ENCODE peak calls at places on chromosomes 7 and 10, in six cellular contexts. N, H, I, V, D and Q are unnamed samples.

GRCh38 chr10:70317272-70317942 is 33.6 kb upstream of the NPFFR1 start:
- DNase-seq in N (no peak), H (no peak), I (no peak), V (peak; percentile 33), D (no peak), Q (no peak)

GRCh38 chr10:17644485-17644964 is 574 bp downstream of the STAM start:
- DNase-seq in N (no peak), H (no peak), I (peak; percentile 59), V (no peak), D (peak; percentile 68), Q (peak; percentile 51)

GRCh38 chr7:129471402-129471827 is 30.9 kb upstream of the SMKR1 start:
- DNase-seq in N (no peak), H (no peak), I (no peak), V (no peak), D (peak; percentile 50), Q (no peak)

GRCh38 chr10:44569193-44570091 is 184.5 kb upstream of the CXCL12 start:
- DNase-seq in N (no peak), H (peak; percentile 78), I (peak; percentile 88), V (no peak), D (peak; percentile 91), Q (peak; percentile 87)

GRCh38 chr10:921471-922414 is 9.8 kb downstream of the LARP4B start:
- DNase-seq in N (no peak), H (no peak), I (peak; percentile 68), V (no peak), D (peak; percentile 70), Q (peak; percentile 79)

GRCh38 chr7:66164356-66164755 is 40.8 kb upstream of the TPST1 start:
- DNase-seq in N (no peak), H (no peak), I (no peak), V (no peak), D (no peak), Q (no peak)

GRCh38 chr10:122954731-122955050 is 664 bp upstream of the C10orf88 start:
- DNase-seq in N (no peak), H (peak; percentile 64), I (no peak), V (no peak), D (no peak), Q (no peak)

GRCh38 chr10:63798599-63799498 is 277.6 kb downstream of the REEP3 start:
- DNase-seq in N (peak; percentile 89), H (peak; percentile 85), I (peak; percentile 93), V (peak; percentile 1), D (peak; percentile 91), Q (peak; percentile 98)

GRCh38 chr7:33873981-33874750 is 31.2 kb upstream of the BMPER start:
- DNase-seq in N (no peak), H (no peak), I (peak; percentile 53), V (no peak), D (peak; percentile 90), Q (peak; percentile 64)

GRCh38 chr10:78774999-78775711 is 293.6 kb upstream of the ZMIZ1 start:
- DNase-seq in N (no peak), H (peak; percentile 73), I (peak; percentile 90), V (peak; percentile 85), D (no peak), Q (peak; percentile 81)

GRCh38 chr10:5589963-5590511 is 65.3 kb downstream of the CALML3 start:
- DNase-seq in N (peak; percentile 59), H (peak; percentile 55), I (peak; percentile 58), V (no peak), D (peak; percentile 54), Q (peak; percentile 77)

GRCh38 chr7:45967591-45968157 is 46.6 kb upstream of the IGFBP3 start:
- DNase-seq in N (no peak), H (no peak), I (no peak), V (no peak), D (no peak), Q (no peak)

GRCh38 chr10:29642996-29643395 is 8.2 kb upstream of the SVIL start:
- DNase-seq in N (no peak), H (no peak), I (peak; percentile 92), V (no peak), D (peak; percentile 82), Q (peak; percentile 84)

GRCh38 chr10:121590772-121591171 is 7.5 kb downstream of the FGFR2 start:
- DNase-seq in N (no peak), H (no peak), I (no peak), V (no peak), D (no peak), Q (no peak)

GRCh38 chr7:112091768-112092167 is 114.4 kb downstream of the DOCK4 start:
- DNase-seq in N (no peak), H (no peak), I (no peak), V (no peak), D (no peak), Q (no peak)

GRCh38 chr7:85074-85945 is 107.1 kb upstream of the FAM20C start:
- DNase-seq in N (no peak), H (peak; percentile 58), I (peak; percentile 72), V (no peak), D (peak; percentile 79), Q (peak; percentile 87)

GRCh38 chr10:60367014-60367413 is 22.7 kb downstream of the ANK3 start:
- DNase-seq in N (no peak), H (no peak), I (no peak), V (no peak), D (no peak), Q (no peak)

GRCh38 chr7:151005566-151005965 is 14.7 kb downstream of the NOS3 start:
- DNase-seq in N (no peak), H (no peak), I (no peak), V (no peak), D (no peak), Q (no peak)

GRCh38 chr7:151000886-151001495 is 10.2 kb downstream of the NOS3 start:
- DNase-seq in N (no peak), H (no peak), I (no peak), V (no peak), D (no peak), Q (no peak)

GRCh38 chr7:151006590-151007300 is 15.9 kb downstream of the NOS3 start:
- DNase-seq in N (no peak), H (no peak), I (no peak), V (no peak), D (no peak), Q (no peak)

GRCh38 chr7:151001546-151001945 is 10.7 kb downstream of the NOS3 start:
- DNase-seq in N (no peak), H (no peak), I (no peak), V (no peak), D (no peak), Q (no peak)

GRCh38 chr7:151003572-151003971 is 12.8 kb downstream of the NOS3 start:
- DNase-seq in N (no peak), H (no peak), I (no peak), V (no peak), D (no peak), Q (no peak)
- H3K4me3 ChIP-seq in N (no peak overlapping the region), H (no peak overlapping the region), I (no peak overlapping the region), V (peak overlapping the region; percentile 1), D (no peak overlapping the region), Q (no peak overlapping the region)

GRCh38 chr7:130493275-130493868 is 1.5 kb downstream of the MEST start:
- DNase-seq in N (no peak), H (no peak), I (no peak), V (no peak), D (peak; percentile 53), Q (peak; percentile 43)

GRCh38 chr7:130492519-130493274 is 812 bp downstream of the MEST start:
- DNase-seq in N (peak; percentile 73), H (no peak), I (no peak), V (no peak), D (peak; percentile 38), Q (no peak)

GRCh38 chr7:130490888-130491771 is 755 bp upstream of the MEST start:
- DNase-seq in N (peak; percentile 80), H (no peak), I (peak; percentile 62), V (no peak), D (peak; percentile 66), Q (peak; percentile 54)

GRCh38 chr7:130490287-130490686 is 1.6 kb upstream of the MEST start:
- DNase-seq in N (no peak), H (no peak), I (no peak), V (no peak), D (no peak), Q (peak; percentile 24)

DNA sequence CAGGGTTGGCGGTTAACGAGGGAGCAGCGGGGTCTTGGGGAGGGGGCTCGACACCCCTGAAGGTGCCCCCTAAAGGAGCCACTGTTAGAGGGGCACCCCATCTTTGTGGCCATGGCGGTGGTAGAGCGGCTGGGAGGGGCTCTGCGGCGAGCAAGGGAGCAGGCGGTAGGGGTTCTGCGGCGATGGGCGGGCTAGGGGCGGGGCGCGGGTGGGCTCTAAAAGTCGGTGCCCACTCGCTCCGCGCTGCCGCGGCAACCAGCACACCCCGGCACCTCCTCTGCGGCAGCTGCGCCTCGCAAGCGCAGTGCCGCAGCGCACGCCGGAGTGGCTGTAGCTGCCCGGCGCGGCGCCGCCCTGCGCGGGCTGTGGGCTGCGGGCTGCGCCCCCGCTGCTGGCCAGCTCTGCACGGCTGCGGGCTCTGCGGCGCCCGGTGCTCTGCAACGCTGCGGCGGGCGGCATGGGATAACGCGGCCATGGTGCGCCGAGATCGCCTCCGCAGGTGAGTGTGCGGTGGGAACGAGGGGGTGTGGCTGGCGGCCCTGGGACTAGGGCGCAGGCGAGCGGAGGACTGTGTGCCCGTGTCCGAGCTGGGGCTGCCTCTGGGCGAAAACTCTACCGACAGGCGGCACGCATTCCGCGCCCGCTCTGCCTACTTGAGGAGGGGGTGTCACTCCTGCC is at the start of gene MEST:
- DNase-seq in N (peak; percentile 76), H (no peak), I (peak; percentile 53), V (no peak), D (peak; percentile 53), Q (peak; percentile 35)
- H3K4me3 ChIP-seq in N (peak within 1 kb of the TSS; percentile 19), H (peak within 1 kb of the TSS; percentile 46), I (peak within 1 kb of the TSS; percentile 70), V (no peak within 1 kb of the TSS), D (peak within 1 kb of the TSS; percentile 63), Q (peak within 1 kb of the TSS; percentile 68)

DNA sequence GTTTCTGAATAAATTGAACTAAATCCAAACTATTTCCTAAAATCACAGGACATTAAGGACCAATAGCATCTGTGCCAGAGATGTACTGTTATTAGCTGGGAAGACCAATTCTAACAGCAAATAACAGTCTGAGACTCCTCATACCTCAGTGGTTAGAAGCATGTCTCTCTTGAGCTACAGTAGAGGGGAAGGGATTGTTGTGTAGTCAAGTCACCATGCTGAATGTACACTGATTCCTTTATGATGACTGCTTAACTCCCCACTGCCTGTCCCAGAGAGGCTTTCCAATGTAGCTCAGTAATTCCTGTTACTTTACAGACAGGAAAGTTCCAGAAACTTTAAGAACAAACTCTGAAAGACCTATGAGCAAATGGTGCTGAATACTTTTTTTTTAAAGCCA is 13.9 kb downstream of the MEST start:
- DNase-seq in N (no peak), H (no peak), I (no peak), V (no peak), D (peak; percentile 45), Q (no peak)
- H3K4me3 ChIP-seq in N (no peak overlapping the region), H (no peak overlapping the region), I (no peak overlapping the region), V (no peak overlapping the region), D (no peak overlapping the region), Q (no peak overlapping the region)

DNA sequence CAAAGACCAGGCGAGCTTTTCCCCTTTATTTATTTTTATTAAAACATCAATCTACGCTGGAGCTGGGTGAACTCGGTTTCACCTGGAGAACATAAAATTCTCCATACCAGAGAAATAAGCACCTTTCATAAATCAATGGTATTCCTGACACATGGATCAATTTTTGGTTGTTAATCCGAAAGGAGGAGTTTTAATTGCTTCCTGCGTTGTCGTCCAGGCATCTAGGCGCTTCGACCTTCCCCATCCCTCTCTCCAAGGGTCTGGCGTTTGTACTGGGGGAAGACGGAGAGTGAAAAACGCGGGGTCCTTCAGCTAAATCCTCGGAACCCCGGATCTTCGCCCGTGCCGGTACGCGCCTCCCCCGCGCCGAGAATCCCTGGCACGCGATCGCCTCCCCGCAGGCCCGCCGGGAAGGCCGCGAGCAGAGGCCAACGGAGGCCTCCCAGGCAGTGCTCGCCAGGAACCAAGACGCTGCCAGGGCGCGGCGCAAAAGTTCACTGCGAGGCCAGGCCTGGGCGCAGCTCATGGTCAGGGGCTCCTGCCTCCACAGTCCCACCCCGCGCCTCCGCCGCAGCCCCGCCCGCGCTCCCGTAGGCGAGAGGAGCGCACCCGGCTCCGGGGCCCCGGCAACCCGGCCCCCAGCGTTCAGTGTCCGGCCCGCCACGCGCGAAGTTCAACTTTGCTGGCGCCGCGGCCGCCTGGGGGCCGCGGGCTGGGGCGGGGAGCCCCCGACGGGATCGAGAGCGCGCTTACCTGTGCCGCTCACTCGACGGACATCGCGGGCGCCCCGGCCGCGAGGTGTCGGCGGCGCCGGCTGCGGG is 8.3 kb upstream of the EBF3 start:
- DNase-seq in N (no peak), H (peak; percentile 60), I (no peak), V (no peak), D (peak; percentile 50), Q (no peak)
- H3K4me3 ChIP-seq in N (no peak overlapping the region), H (no peak overlapping the region), I (no peak overlapping the region), V (no peak overlapping the region), D (peak overlapping the region; percentile 62), Q (no peak overlapping the region)